ENCODE peak calls at places on chromosomes 16 and 17, in five cellular contexts. One of them, this sample, is unnamed.

GRCh38 chr17:80991645-80992076 is at the start of gene CHMP6:
- DNase-seq in cardiac septum: no peak
- DNase-seq in CD4-positive, alpha-beta memory T cell: peak; percentile 78
- DNase-seq in C1 segment of cervical spinal cord: no peak
- DNase-seq in fibroblast of lung: peak; percentile 77
- DNase-seq in this sample: peak; percentile 78

GRCh38 chr16:89958068-89958467 is 9.5 kb downstream of the DEF8 start:
- DNase-seq in cardiac septum: no peak
- DNase-seq in CD4-positive, alpha-beta memory T cell: no peak
- DNase-seq in C1 segment of cervical spinal cord: no peak
- DNase-seq in fibroblast of lung: peak; percentile 14
- DNase-seq in this sample: no peak

GRCh38 chr17:74754832-74755231 is 6.4 kb downstream of the NHERF1 start:
- DNase-seq in cardiac septum: no peak
- DNase-seq in CD4-positive, alpha-beta memory T cell: no peak
- DNase-seq in C1 segment of cervical spinal cord: no peak
- DNase-seq in fibroblast of lung: no peak
- DNase-seq in this sample: no peak

GRCh38 chr17:48314716-48315115 is 115.3 kb downstream of the SKAP1 start:
- DNase-seq in cardiac septum: no peak
- DNase-seq in CD4-positive, alpha-beta memory T cell: no peak
- DNase-seq in C1 segment of cervical spinal cord: no peak
- DNase-seq in fibroblast of lung: no peak
- DNase-seq in this sample: no peak

GRCh38 chr17:4998666-4999428 is 1.1 kb downstream of the KIF1C start:
- DNase-seq in cardiac septum: no peak
- DNase-seq in CD4-positive, alpha-beta memory T cell: no peak
- DNase-seq in C1 segment of cervical spinal cord: no peak
- DNase-seq in fibroblast of lung: no peak
- DNase-seq in this sample: peak; percentile 72

GRCh38 chr16:57268804-57269800 is 15.4 kb downstream of the PLLP start:
- DNase-seq in cardiac septum: no peak
- DNase-seq in CD4-positive, alpha-beta memory T cell: no peak
- DNase-seq in C1 segment of cervical spinal cord: no peak
- DNase-seq in fibroblast of lung: no peak
- DNase-seq in this sample: peak; percentile 54

GRCh38 chr16:83002351-83003334 is 375.9 kb downstream of the CDH13 start:
- DNase-seq in cardiac septum: no peak
- DNase-seq in CD4-positive, alpha-beta memory T cell: no peak
- DNase-seq in C1 segment of cervical spinal cord: no peak
- DNase-seq in fibroblast of lung: peak; percentile 53
- DNase-seq in this sample: no peak

GRCh38 chr16:24845726-24846547 is at the start of gene SLC5A11:
- DNase-seq in cardiac septum: peak; percentile 71
- DNase-seq in CD4-positive, alpha-beta memory T cell: no peak
- DNase-seq in C1 segment of cervical spinal cord: no peak
- DNase-seq in fibroblast of lung: no peak
- DNase-seq in this sample: no peak

GRCh38 chr16:85308585-85309540 is 196.6 kb upstream of the CIBAR2 start:
- DNase-seq in cardiac septum: no peak
- DNase-seq in CD4-positive, alpha-beta memory T cell: no peak
- DNase-seq in C1 segment of cervical spinal cord: no peak
- DNase-seq in fibroblast of lung: no peak
- DNase-seq in this sample: no peak

GRCh38 chr17:77654861-77655260 is 303.6 kb upstream of the TNRC6C start:
- DNase-seq in cardiac septum: no peak
- DNase-seq in CD4-positive, alpha-beta memory T cell: no peak
- DNase-seq in C1 segment of cervical spinal cord: no peak
- DNase-seq in fibroblast of lung: no peak
- DNase-seq in this sample: no peak

GRCh38 chr17:45316271-45317112 is at the start of gene MAP3K14:
- DNase-seq in cardiac septum: peak; percentile 87
- DNase-seq in CD4-positive, alpha-beta memory T cell: peak; percentile 71
- DNase-seq in C1 segment of cervical spinal cord: no peak
- DNase-seq in fibroblast of lung: peak; percentile 74
- DNase-seq in this sample: peak; percentile 85

GRCh38 chr16:56807011-56807675 is 57.9 kb upstream of the SLC12A3 start:
- DNase-seq in cardiac septum: no peak
- DNase-seq in CD4-positive, alpha-beta memory T cell: no peak
- DNase-seq in C1 segment of cervical spinal cord: no peak
- DNase-seq in fibroblast of lung: peak; percentile 58
- DNase-seq in this sample: no peak

GRCh38 chr16:81185416-81185815 is 53.1 kb upstream of the BCO1 start:
- DNase-seq in cardiac septum: no peak
- DNase-seq in CD4-positive, alpha-beta memory T cell: no peak
- DNase-seq in C1 segment of cervical spinal cord: no peak
- DNase-seq in fibroblast of lung: no peak
- DNase-seq in this sample: no peak

GRCh38 chr17:33403194-33403593 is 110.1 kb upstream of the ASIC2 start:
- DNase-seq in cardiac septum: no peak
- DNase-seq in CD4-positive, alpha-beta memory T cell: no peak
- DNase-seq in C1 segment of cervical spinal cord: no peak
- DNase-seq in fibroblast of lung: no peak
- DNase-seq in this sample: no peak

GRCh38 chr17:31907342-31907975 is 6.0 kb upstream of the UTP6 start:
- DNase-seq in cardiac septum: no peak
- DNase-seq in CD4-positive, alpha-beta memory T cell: peak; percentile 9
- DNase-seq in C1 segment of cervical spinal cord: no peak
- DNase-seq in fibroblast of lung: peak; percentile 81
- DNase-seq in this sample: no peak

GRCh38 chr16:16021020-16021419 is 71.6 kb downstream of the ABCC1 start:
- DNase-seq in cardiac septum: no peak
- DNase-seq in CD4-positive, alpha-beta memory T cell: no peak
- DNase-seq in C1 segment of cervical spinal cord: no peak
- DNase-seq in fibroblast of lung: no peak
- DNase-seq in this sample: no peak

GRCh38 chr17:10036511-10037061 is 131.5 kb upstream of the RCVRN start:
- DNase-seq in cardiac septum: peak; percentile 88
- DNase-seq in CD4-positive, alpha-beta memory T cell: no peak
- DNase-seq in C1 segment of cervical spinal cord: no peak
- DNase-seq in fibroblast of lung: no peak
- DNase-seq in this sample: peak; percentile 85

GRCh38 chr17:55641559-55642160 is 81.0 kb downstream of the TMEM100 start:
- DNase-seq in cardiac septum: peak; percentile 80
- DNase-seq in CD4-positive, alpha-beta memory T cell: peak; percentile 5
- DNase-seq in C1 segment of cervical spinal cord: no peak
- DNase-seq in fibroblast of lung: peak; percentile 83
- DNase-seq in this sample: no peak

GRCh38 chr16:66130296-66130910 is 236.1 kb upstream of the CDH5 start:
- DNase-seq in cardiac septum: no peak
- DNase-seq in CD4-positive, alpha-beta memory T cell: no peak
- DNase-seq in C1 segment of cervical spinal cord: no peak
- DNase-seq in fibroblast of lung: peak; percentile 82
- DNase-seq in this sample: no peak

GRCh38 chr17:64081802-64082799 is 47.8 kb downstream of the ERN1 start:
- DNase-seq in cardiac septum: no peak
- DNase-seq in CD4-positive, alpha-beta memory T cell: peak; percentile 77
- DNase-seq in C1 segment of cervical spinal cord: no peak
- DNase-seq in fibroblast of lung: peak; percentile 86
- DNase-seq in this sample: no peak

GRCh38 chr16:13421726-13422125 is 498.2 kb upstream of the ERCC4 start:
- DNase-seq in cardiac septum: no peak
- DNase-seq in CD4-positive, alpha-beta memory T cell: no peak
- DNase-seq in C1 segment of cervical spinal cord: no peak
- DNase-seq in fibroblast of lung: no peak
- DNase-seq in this sample: no peak

GRCh38 chr17:64063088-64063487 is 42.7 kb upstream of the ICAM2 start:
- DNase-seq in cardiac septum: no peak
- DNase-seq in CD4-positive, alpha-beta memory T cell: no peak
- DNase-seq in C1 segment of cervical spinal cord: no peak
- DNase-seq in fibroblast of lung: no peak
- DNase-seq in this sample: no peak

GRCh38 chr16:4233431-4233830 is 8.4 kb downstream of the SRL start:
- DNase-seq in cardiac septum: no peak
- DNase-seq in CD4-positive, alpha-beta memory T cell: no peak
- DNase-seq in C1 segment of cervical spinal cord: no peak
- DNase-seq in fibroblast of lung: no peak
- DNase-seq in this sample: no peak

GRCh38 chr17:29242051-29242450 is 4.6 kb upstream of the CRYBA1 start:
- DNase-seq in cardiac septum: no peak
- DNase-seq in CD4-positive, alpha-beta memory T cell: no peak
- DNase-seq in C1 segment of cervical spinal cord: no peak
- DNase-seq in fibroblast of lung: no peak
- DNase-seq in this sample: no peak

GRCh38 chr17:42924891-42925290 is 24.3 kb downstream of the G6PC1 start:
- DNase-seq in cardiac septum: no peak
- DNase-seq in CD4-positive, alpha-beta memory T cell: no peak
- DNase-seq in C1 segment of cervical spinal cord: no peak
- DNase-seq in fibroblast of lung: no peak
- DNase-seq in this sample: no peak

GRCh38 chr17:32701860-32702259 is 175.1 kb downstream of the MYO1D start:
- DNase-seq in cardiac septum: no peak
- DNase-seq in CD4-positive, alpha-beta memory T cell: no peak
- DNase-seq in C1 segment of cervical spinal cord: no peak
- DNase-seq in fibroblast of lung: no peak
- DNase-seq in this sample: no peak

GRCh38 chr16:48409839-48410610 is 24.8 kb upstream of the SIAH1 start:
- DNase-seq in cardiac septum: no peak
- DNase-seq in CD4-positive, alpha-beta memory T cell: no peak
- DNase-seq in C1 segment of cervical spinal cord: no peak
- DNase-seq in fibroblast of lung: peak; percentile 97
- DNase-seq in this sample: no peak

GRCh38 chr17:3870871-3871306 is 22.0 kb downstream of the CAMKK1 start:
- DNase-seq in cardiac septum: no peak
- DNase-seq in CD4-positive, alpha-beta memory T cell: no peak
- DNase-seq in C1 segment of cervical spinal cord: no peak
- DNase-seq in fibroblast of lung: peak; percentile 46
- DNase-seq in this sample: no peak

GRCh38 chr17:35801583-35802224 is 6.3 kb upstream of the MMP28 start:
- DNase-seq in cardiac septum: peak; percentile 84
- DNase-seq in CD4-positive, alpha-beta memory T cell: no peak
- DNase-seq in C1 segment of cervical spinal cord: no peak
- DNase-seq in fibroblast of lung: peak; percentile 55
- DNase-seq in this sample: no peak

GRCh38 chr17:64103751-64104364 is 26.1 kb downstream of the ERN1 start:
- DNase-seq in cardiac septum: no peak
- DNase-seq in CD4-positive, alpha-beta memory T cell: no peak
- DNase-seq in C1 segment of cervical spinal cord: no peak
- DNase-seq in fibroblast of lung: no peak
- DNase-seq in this sample: no peak

This sample was measured in coronary artery.